ENCODE peak calls at places on chromosomes 3 and 15, in four cellular contexts. E is HepG2, K is HCT116, U is K562. Y is an unnamed sample. For H3K9me3, the result is how much of the 10 kb centered on the place peaks cover.

GRCh38 chr15:31405200-31405929 is 78.7 kb downstream of the KLF13 start:
- DNase-seq in E (peak), K (no peak), U (no peak), Y (no peak)

GRCh38 chr15:65796610-65797012 is 4.5 kb upstream of the DENND4A start:
- DNase-seq in E (no peak), K (no peak), U (no peak), Y (no peak)

GRCh38 chr15:73387507-73388255 is 18.9 kb upstream of the HCN4 start:
- DNase-seq in E (no peak), K (no peak), U (no peak), Y (no peak)

GRCh38 chr15:75200765-75201608 is 695 bp upstream of the C15orf39 start:
- DNase-seq in E (peak), K (peak), U (peak), Y (no peak)

GRCh38 chr3:53161345-53161819 is 373 bp downstream of the PRKCD start:
- DNase-seq in E (no peak), K (no peak), U (no peak), Y (no peak)

GRCh38 chr15:63939531-63940130 is 105.9 kb upstream of the HERC1 start:
- DNase-seq in E (peak), K (no peak), U (no peak), Y (no peak)

GRCh38 chr15:40307421-40308165 is at the start of gene PLCB2:
- DNase-seq in E (peak), K (no peak), U (peak), Y (no peak)

GRCh38 chr15:47964229-47964628 is 156.6 kb upstream of the SLC24A5 start:
- DNase-seq in E (no peak), K (no peak), U (no peak), Y (no peak)

GRCh38 chr15:88539441-88539840 is 7.0 kb downstream of the DET1 start:
- DNase-seq in E (no peak), K (no peak), U (no peak), Y (no peak)

GRCh38 chr15:77862651-77863104 is 214.8 kb downstream of the TBC1D2B start:
- DNase-seq in E (no peak), K (no peak), U (no peak), Y (no peak)

GRCh38 chr15:66763186-66764066 is 61.4 kb downstream of the SMAD6 start:
- DNase-seq in E (no peak), K (no peak), U (no peak), Y (no peak)

GRCh38 chr15:59276225-59277178 is 69.9 kb downstream of the LDHAL6B start:
- DNase-seq in E (peak), K (peak), U (no peak), Y (no peak)

GRCh38 chr3:53377794-53378193 is 30.5 kb upstream of the DCP1A start:
- DNase-seq in E (no peak), K (no peak), U (no peak), Y (no peak)

GRCh38 chr3:193732391-193732790 is 139.4 kb downstream of the OPA1 start:
- DNase-seq in E (peak), K (peak), U (no peak), Y (no peak)

GRCh38 chr3:73052857-73053256 is 8.6 kb upstream of the EBLN2 start:
- DNase-seq in E (no peak), K (no peak), U (no peak), Y (no peak)

GRCh38 chr3:73055583-73056364 is 5.7 kb upstream of the EBLN2 start:
- DNase-seq in E (no peak), K (no peak), U (no peak), Y (no peak)

GRCh38 chr3:73060302-73060723 is 1.1 kb upstream of the EBLN2 start:
- DNase-seq in E (no peak), K (no peak), U (no peak), Y (no peak)

GRCh38 chr3:73061416-73061815 is at the start of gene EBLN2:
- DNase-seq in E (no peak), K (no peak), U (no peak), Y (no peak)

DNA sequence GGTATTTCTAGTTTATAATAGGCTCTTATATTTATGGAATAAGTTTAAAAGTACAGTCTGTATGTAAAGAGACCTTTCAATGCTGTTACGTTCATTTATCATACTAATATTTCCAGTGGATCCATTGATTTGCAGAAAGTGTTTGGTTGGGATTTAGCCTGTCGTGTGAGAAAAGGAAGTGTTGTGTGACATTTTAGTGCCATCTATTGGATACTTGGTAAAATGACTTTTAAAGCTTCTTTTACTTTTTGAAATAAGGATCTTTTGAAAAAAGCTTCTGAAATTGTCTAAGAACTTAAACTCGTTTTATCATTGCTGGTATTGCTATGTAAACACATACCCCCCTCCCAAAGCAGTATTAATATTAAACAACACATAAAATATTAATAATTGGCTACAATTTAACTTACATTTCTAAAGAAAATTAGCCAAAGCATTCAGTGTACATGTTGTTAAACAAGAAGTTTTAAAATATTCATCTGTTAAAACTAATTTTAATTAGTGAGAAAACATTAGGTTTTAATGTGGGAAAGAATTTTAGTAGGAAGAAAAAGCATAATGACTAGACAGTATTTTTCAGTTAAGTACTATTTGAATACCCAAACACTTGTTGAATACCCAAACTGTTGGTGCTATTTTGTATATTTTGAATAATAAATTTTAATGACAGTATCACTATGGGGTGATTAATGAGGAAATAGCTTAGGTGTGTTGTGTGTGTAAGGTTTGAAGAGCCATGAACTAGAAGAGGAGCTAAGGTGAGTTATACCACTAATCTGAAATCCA is 4.9 kb upstream of the EBLN2 start:
- DNase-seq in E (peak), K (peak), U (no peak), Y (peak)
- TF ChIP-seq TCF7L2 in E (no peak), K (no peak), U (no peak), Y (no peak)

GRCh38 chr3:49841126-49841525 is 15.2 kb downstream of the TRAIP start:
- DNase-seq in E (no peak), K (peak), U (peak), Y (peak)
- TF ChIP-seq CTCF in E (peak), K (peak), U (peak), Y (peak)

DNA sequence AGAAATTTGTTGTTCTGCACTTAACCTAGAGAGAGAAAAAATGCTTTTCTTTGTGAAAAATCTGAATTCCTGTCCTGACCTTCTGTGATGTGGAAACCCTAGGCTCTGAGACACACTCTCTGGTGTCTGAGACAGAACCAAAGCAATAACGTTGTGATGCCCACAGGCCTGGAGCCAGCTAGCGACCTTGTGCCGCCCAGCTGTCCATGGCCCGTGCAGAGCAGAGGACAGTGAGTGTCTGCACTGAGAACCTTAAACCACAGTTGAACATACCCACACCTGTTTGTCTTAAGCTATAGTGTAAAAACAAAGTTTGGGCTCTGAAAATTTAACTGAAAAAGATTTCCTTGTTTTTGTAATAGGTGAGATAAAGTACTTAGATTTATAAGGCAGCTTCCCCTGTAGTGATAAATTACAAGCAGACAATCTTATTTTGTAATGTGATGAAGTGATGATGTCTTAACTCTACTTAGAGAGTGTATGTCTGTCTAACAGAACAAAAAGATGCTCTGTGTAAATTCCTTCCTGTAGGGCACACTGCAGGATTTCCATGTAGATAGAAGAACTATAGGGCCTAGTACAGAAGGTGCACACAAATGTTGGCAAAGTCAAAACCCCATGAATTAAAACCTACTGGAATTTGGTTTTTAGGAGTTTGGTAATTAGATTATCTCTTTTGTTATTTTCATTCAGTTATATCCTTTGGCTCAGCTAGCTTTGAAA is 62.7 kb downstream of the SNRK start:
- DNase-seq in E (no peak), K (no peak), U (no peak), Y (no peak)
- H3K9me3 ChIP-seq in E (under half), K (under half), U (under half), Y (under half)

GRCh38 chr3:62955126-62955525 is 79.9 kb upstream of the CADPS start:
- DNase-seq in E (no peak), K (no peak), U (no peak), Y (no peak)

GRCh38 chr3:62951037-62951613 is 75.9 kb upstream of the CADPS start:
- DNase-seq in E (no peak), K (no peak), U (no peak), Y (no peak)

GRCh38 chr3:62954579-62954978 is 79.4 kb upstream of the CADPS start:
- DNase-seq in E (no peak), K (no peak), U (no peak), Y (no peak)

DNA sequence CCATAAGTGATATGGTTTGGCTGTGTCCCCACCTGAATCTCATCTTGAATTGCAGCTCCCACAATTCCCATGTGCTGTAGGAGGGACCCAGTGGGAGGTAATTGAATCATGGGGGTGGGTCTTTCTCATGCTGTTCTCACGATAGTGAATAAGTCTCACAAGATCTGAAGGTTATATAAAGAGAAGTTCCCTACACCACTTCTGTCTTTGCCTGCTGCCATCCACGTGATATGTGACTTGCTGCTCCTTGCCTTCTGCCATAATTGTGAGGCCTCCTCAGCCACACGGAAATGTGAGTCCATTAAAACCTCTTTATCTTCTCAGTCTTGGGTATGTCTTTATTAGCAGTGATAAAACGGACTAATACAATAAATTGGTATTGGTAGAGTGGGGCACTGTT is 75.0 kb upstream of the CADPS start:
- DNase-seq in E (no peak), K (no peak), U (no peak), Y (no peak)
- TF ChIP-seq TCF7L2 in E (no peak), K (no peak), U (no peak), Y (no peak)

GRCh38 chr3:38640661-38641441 is 8.6 kb downstream of the SCN5A start:
- DNase-seq in E (no peak), K (no peak), U (no peak), Y (no peak)
- TF ChIP-seq CTCF in E (no peak), K (no peak), U (no peak), Y (no peak)

DNA sequence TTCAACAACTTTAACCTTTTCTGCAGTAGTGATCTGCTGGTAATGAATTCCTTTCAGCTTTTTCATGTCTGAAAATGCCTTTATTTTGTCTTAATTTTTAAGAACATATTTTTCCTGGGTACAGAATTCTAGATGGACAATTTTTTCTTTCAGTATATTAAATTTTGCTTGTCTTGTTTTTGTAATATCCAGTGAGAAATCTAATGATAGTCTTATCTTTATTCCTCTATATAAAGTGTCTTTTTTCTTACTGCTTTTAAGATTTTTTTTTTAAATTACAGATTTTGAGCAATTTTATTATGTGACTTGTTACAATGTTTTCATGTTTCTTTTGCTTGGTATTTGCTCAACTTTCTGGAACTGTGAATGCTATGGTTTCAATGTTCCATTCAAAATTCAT is 38.1 kb downstream of the TCF12 start:
- DNase-seq in E (no peak), K (no peak), U (no peak), Y (no peak)
- H3K9me3 ChIP-seq in E (under half), K (under half), U (under half), Y (under half)

GRCh38 chr3:37905987-37906674 is 44.5 kb downstream of the CTDSPL start:
- DNase-seq in E (peak), K (no peak), U (no peak), Y (no peak)
- TF ChIP-seq TCF7L2 in E (peak), K (no peak), U (no peak), Y (no peak)

GRCh38 chr3:102682761-102683160 is 247.9 kb downstream of the ZPLD1 start:
- DNase-seq in E (no peak), K (no peak), U (no peak), Y (no peak)

GRCh38 chr3:102688556-102688930 is 253.7 kb downstream of the ZPLD1 start:
- DNase-seq in E (no peak), K (no peak), U (no peak), Y (no peak)

GRCh38 chr3:102687851-102688555 is 253.2 kb downstream of the ZPLD1 start:
- DNase-seq in E (no peak), K (no peak), U (no peak), Y (no peak)

GRCh38 chr3:102691507-102691906 is 256.7 kb downstream of the ZPLD1 start:
- DNase-seq in E (no peak), K (no peak), U (no peak), Y (no peak)

GRCh38 chr3:102686792-102687191 is 252.0 kb downstream of the ZPLD1 start:
- DNase-seq in E (no peak), K (no peak), U (no peak), Y (no peak)
- TF ChIP-seq CTCF in E (no peak), K (no peak), U (no peak), Y (no peak)

GRCh38 chr3:44562147-44562546 is 7.2 kb downstream of the ZKSCAN7 start:
- DNase-seq in E (no peak), K (no peak), U (no peak), Y (no peak)

GRCh38 chr3:44555753-44556152 is 760 bp downstream of the ZKSCAN7 start:
- DNase-seq in E (peak), K (no peak), U (no peak), Y (no peak)

GRCh38 chr3:44557074-44557473 is 2.1 kb downstream of the ZKSCAN7 start:
- DNase-seq in E (no peak), K (no peak), U (no peak), Y (no peak)

GRCh38 chr3:44561076-44561475 is 6.1 kb downstream of the ZKSCAN7 start:
- DNase-seq in E (no peak), K (no peak), U (no peak), Y (no peak)
- H3K9me3 ChIP-seq in E (under half), K (under half), U (under half), Y (under half)

DNA sequence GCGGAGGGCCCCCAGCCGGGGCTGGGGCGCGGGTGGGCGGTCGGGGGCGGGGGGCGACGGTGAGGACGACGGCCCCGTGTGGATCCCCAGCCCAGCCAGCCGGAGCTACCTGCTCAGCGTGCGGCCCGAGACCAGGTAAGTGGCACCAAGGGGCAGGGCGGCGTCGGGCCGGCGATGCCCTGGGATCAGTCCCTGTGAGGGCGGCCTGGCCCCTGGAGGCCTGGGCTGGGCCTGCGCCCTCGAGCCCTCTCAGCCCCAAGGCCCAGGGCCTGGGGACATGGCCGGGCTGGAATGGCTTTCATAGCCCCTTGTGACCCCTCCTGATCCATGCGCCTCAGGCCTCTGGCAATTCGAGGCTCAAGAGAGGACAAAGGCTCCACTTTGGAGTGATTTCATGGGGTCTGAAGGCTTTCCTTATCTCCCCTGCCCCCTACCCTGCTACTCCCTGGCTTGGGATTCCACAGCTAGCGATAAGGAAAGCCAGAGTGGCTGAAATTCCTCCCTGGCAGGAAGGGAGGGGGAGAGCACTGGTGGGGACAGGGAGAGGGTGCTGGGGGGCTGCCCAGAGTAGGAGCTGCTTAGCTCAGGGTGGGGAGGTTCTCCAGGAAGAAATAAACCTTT is 415 bp downstream of the ALPK3 start:
- DNase-seq in E (no peak), K (no peak), U (no peak), Y (no peak)
- TF ChIP-seq TCF7L2 in E (no peak), K (no peak), U (no peak), Y (no peak)